ENCODE peak calls at places on chromosomes 4 and X, in six cellular contexts. E, S, F, L, O and U are unnamed samples.

GRCh38 chr4:40688446-40689095 is 58.9 kb upstream of the RBM47 start:
- DNase-seq in E (no peak), S (no peak), F (no peak), L (no peak), O (no peak), U (no peak)

GRCh38 chr4:109155682-109156243 is 146.7 kb downstream of the COL25A1 start:
- DNase-seq in E (no peak), S (no peak), F (no peak), L (no peak), O (no peak), U (no peak)

GRCh38 chrX:71514367-71515038 is 18.4 kb upstream of the OGT start:
- DNase-seq in E (no peak), S (no peak), F (no peak), L (no peak), O (no peak), U (no peak)

GRCh38 chrX:147803948-147804347 is 107.8 kb upstream of the FMR1 start:
- DNase-seq in E (no peak), S (no peak), F (no peak), L (no peak), O (no peak), U (no peak)

GRCh38 chr4:183996868-183997267 is 91.8 kb downstream of the STOX2 start:
- DNase-seq in E (no peak), S (no peak), F (no peak), L (no peak), O (no peak), U (no peak)

GRCh38 chrX:113558576-113558975 is 717.9 kb upstream of the AMOT start:
- DNase-seq in E (no peak), S (no peak), F (no peak), L (no peak), O (no peak), U (no peak)

GRCh38 chr4:83378426-83378825 is 43.8 kb upstream of the HPSE start:
- DNase-seq in E (no peak), S (no peak), F (no peak), L (no peak), O (no peak), U (no peak)

GRCh38 chr4:132123870-132124623 is 1025.0 kb upstream of the PCDH10 start:
- DNase-seq in E (no peak), S (no peak), F (peak; percentile 1), L (no peak), O (no peak), U (no peak)

GRCh38 chr4:99863-100262 is 24.4 kb upstream of the ZNF718 start:
- DNase-seq in E (no peak), S (no peak), F (no peak), L (no peak), O (no peak), U (no peak)

GRCh38 chr4:102761478-102761790 is 666 bp upstream of the MANBA start:
- DNase-seq in E (no peak), S (no peak), F (no peak), L (no peak), O (peak; percentile 7), U (no peak)

GRCh38 chrX:79366888-79367749 is at the start of gene ITM2A:
- DNase-seq in E (peak; percentile 87), S (peak; percentile 8), F (peak; percentile 0), L (peak; percentile 27), O (no peak), U (peak; percentile 37)

GRCh38 chrX:20913760-20914159 is 460.5 kb upstream of the CNKSR2 start:
- DNase-seq in E (no peak), S (no peak), F (no peak), L (no peak), O (no peak), U (no peak)

GRCh38 chrX:2761246-2761645 is 9.4 kb downstream of the XG start:
- DNase-seq in E (no peak), S (no peak), F (no peak), L (no peak), O (no peak), U (no peak)

GRCh38 chrX:109862386-109862910 is 129.4 kb upstream of the ACSL4 start:
- DNase-seq in E (no peak), S (no peak), F (no peak), L (no peak), O (peak; percentile 6), U (no peak)

GRCh38 chrX:42708222-42708621 is 69.7 kb downstream of the PPP1R2C start:
- DNase-seq in E (no peak), S (no peak), F (peak; percentile 25), L (no peak), O (no peak), U (no peak)

GRCh38 chrX:43949669-43950068 is 23.5 kb downstream of the NDP start:
- DNase-seq in E (peak; percentile 77), S (no peak), F (peak; percentile 5), L (no peak), O (no peak), U (peak; percentile 21)

GRCh38 chr4:100289980-100290379 is 99.7 kb upstream of the DDIT4L start:
- DNase-seq in E (no peak), S (no peak), F (peak; percentile 60), L (no peak), O (no peak), U (no peak)

GRCh38 chrX:18698762-18699650 is 8.4 kb upstream of the PPEF1 start:
- DNase-seq in E (no peak), S (no peak), F (no peak), L (no peak), O (no peak), U (no peak)

GRCh38 chrX:139851730-139852129 is 81.1 kb downstream of the ATP11C start:
- DNase-seq in E (no peak), S (no peak), F (no peak), L (no peak), O (no peak), U (no peak)

GRCh38 chrX:69152398-69152797 is 12.9 kb downstream of the PJA1 start:
- DNase-seq in E (peak; percentile 59), S (no peak), F (no peak), L (peak; percentile 29), O (no peak), U (no peak)

GRCh38 chrX:69618803-69619202 is 2.9 kb downstream of the EDA start:
- DNase-seq in E (no peak), S (no peak), F (peak; percentile 4), L (no peak), O (peak; percentile 4), U (no peak)

GRCh38 chr4:3389879-3390840 is 51.6 kb upstream of the HGFAC start:
- DNase-seq in E (no peak), S (no peak), F (no peak), L (no peak), O (no peak), U (no peak)

GRCh38 chr4:40656221-40656863 is 26.7 kb upstream of the RBM47 start:
- DNase-seq in E (no peak), S (no peak), F (no peak), L (no peak), O (no peak), U (no peak)

GRCh38 chr4:105145913-105146285 is 777 bp upstream of the TET2 start:
- DNase-seq in E (peak; percentile 88), S (no peak), F (peak; percentile 15), L (no peak), O (peak; percentile 28), U (peak; percentile 89)
- TF ChIP-seq POLR2AphosphoS5 in E (no peak), S (no peak), F (no peak), L (no peak), O (no peak), U (no peak)

DNA sequence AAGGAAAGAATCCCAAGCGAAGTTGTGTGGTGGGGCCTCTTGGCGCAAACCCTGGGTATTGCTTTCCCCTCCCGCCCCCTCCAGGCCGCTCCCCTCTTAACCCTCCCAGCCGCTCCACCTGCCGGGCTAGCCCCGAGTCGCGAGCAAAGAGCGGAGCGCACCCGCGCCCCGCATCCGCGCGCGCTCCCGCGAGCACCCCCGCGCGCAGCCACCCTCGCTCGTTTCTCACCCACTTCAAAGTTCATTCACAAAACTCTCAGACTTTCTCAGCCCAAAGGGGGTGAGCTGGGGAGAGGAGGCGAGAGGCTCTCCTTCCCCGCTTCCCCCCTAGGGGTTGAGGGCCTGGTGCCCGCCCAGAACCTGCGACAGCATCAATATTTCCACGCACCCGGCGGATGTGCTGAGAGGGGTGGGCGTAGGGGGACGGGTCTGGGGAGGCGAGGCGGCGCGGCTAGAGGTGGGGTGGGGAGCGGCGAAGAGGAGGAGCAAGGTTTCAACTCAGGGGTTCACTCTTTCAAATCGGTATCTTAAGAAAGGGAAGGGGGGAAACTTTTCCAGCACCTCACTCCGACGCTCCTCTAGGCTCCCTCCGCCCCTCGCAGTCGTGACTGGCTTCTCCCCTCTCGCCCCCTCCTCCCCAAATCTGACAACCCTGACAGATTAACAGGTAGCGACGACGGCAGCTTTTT is 1.8 kb downstream of the MAML3 start:
- DNase-seq in E (peak; percentile 93), S (peak; percentile 31), F (no peak), L (no peak), O (peak; percentile 76), U (peak; percentile 81)
- TF ChIP-seq POLR2AphosphoS5 in E (no peak), S (no peak), F (peak; percentile 6), L (no peak), O (no peak), U (peak; percentile 20)

DNA sequence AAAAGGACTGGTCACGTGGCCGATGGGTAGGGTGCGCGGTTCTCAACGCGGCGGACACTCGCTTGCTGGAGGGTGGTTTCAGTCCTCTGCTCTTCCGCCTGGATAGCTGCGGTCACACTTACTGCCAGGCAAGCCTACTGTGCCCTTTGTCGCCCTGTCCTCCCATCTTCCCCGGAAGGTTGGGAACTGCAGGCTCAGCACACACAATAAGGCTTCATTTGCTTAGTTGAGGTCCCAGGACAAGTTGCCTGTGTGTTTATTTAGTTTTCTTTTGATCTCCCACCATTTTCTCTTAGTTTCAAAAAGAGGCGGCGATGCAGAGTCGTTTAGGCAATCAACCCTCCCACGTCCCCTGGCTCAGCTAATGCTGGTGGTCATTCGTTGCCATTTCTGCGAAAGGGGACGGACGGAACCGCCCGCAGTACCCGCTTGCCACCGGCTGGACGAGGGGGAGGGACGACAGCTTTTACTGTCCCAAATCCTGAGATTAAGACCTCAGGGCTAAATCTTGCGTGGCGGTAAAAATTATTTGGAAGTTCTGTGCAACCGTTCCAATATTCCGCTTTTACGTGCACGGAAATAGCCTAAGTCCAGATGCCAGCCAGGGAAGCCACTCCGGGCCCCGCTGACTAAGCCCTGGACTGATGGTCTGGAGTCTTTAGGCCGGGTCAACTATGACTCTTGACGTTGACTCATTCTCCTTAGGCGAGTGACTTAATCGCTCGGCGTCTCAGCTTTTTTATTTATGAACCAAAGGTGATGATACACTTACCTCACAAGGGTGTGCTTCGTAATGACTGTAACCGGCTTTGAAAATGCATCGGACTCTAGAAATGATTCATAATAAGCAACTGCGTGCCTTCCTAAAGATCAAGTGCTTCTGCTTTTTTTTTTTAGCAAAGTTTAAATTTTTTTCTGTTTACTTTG is 671 bp upstream of the EIF4E start:
- DNase-seq in E (peak; percentile 90), S (peak; percentile 30), F (peak; percentile 91), L (peak; percentile 54), O (peak; percentile 33), U (peak; percentile 68)
- TF ChIP-seq POLR2AphosphoS5 in E (peak; percentile 91), S (peak; percentile 81), F (peak; percentile 66), L (peak; percentile 13), O (no peak), U (peak; percentile 47)

GRCh38 chrX:133542476-133542875 is 127.2 kb upstream of the GPC4 start:
- DNase-seq in E (no peak), S (no peak), F (no peak), L (no peak), O (no peak), U (no peak)

GRCh38 chrX:133546441-133546840 is 131.2 kb upstream of the GPC4 start:
- DNase-seq in E (no peak), S (no peak), F (no peak), L (no peak), O (no peak), U (no peak)

GRCh38 chrX:133544778-133545177 is 129.5 kb upstream of the GPC4 start:
- DNase-seq in E (no peak), S (no peak), F (no peak), L (no peak), O (no peak), U (no peak)

GRCh38 chrX:133543654-133544053 is 128.4 kb upstream of the GPC4 start:
- DNase-seq in E (no peak), S (no peak), F (no peak), L (no peak), O (no peak), U (no peak)

GRCh38 chrX:133544105-133544504 is 128.8 kb upstream of the GPC4 start:
- DNase-seq in E (no peak), S (no peak), F (no peak), L (no peak), O (no peak), U (no peak)
- TF ChIP-seq POLR2AphosphoS5 in E (no peak), S (no peak), F (no peak), L (no peak), O (no peak), U (peak; percentile 39)